ENCODE peak calls at places on chromosomes 4 and X, in four cellular contexts. Y, B, Z and L are unnamed samples.

GRCh38 chr4:26346203-26346620 is 25.4 kb downstream of the RBPJ start:
- DNase-seq in Y (peak; percentile 82), B (no peak), Z (no peak), L (no peak)

GRCh38 chr4:33160126-33160525 is 2440.0 kb downstream of the PCDH7 start:
- DNase-seq in Y (no peak), B (no peak), Z (peak; percentile 22), L (no peak)

GRCh38 chr4:72216539-72217277 is 184.9 kb downstream of the NPFFR2 start:
- DNase-seq in Y (no peak), B (no peak), Z (no peak), L (no peak)

GRCh38 chr4:89660851-89661250 is 176.1 kb downstream of the SNCA start:
- DNase-seq in Y (no peak), B (no peak), Z (no peak), L (no peak)

GRCh38 chr4:143399113-143399949 is 62.7 kb downstream of the GAB1 start:
- DNase-seq in Y (peak; percentile 35), B (peak; percentile 39), Z (peak; percentile 50), L (peak; percentile 22)

GRCh38 chrX:10415704-10416001 is 204.7 kb downstream of the MID1 start:
- DNase-seq in Y (no peak), B (no peak), Z (no peak), L (no peak)

GRCh38 chr4:189940178-189941004 is at the start of gene FRG1:
- DNase-seq in Y (peak; percentile 87), B (peak; percentile 88), Z (peak; percentile 87), L (peak; percentile 32)

GRCh38 chrX:31603411-31604120 is 531.7 kb upstream of the FTHL17 start:
- DNase-seq in Y (no peak), B (no peak), Z (no peak), L (no peak)

GRCh38 chr4:176792348-176793059 is at the start of gene VEGFC:
- DNase-seq in Y (no peak), B (peak; percentile 3), Z (no peak), L (no peak)

GRCh38 chr4:80071643-80072606 is 1.1 kb downstream of the ANTXR2 start:
- DNase-seq in Y (peak; percentile 58), B (peak; percentile 6), Z (no peak), L (no peak)

GRCh38 chr4:25377572-25377882 is 464 bp downstream of the ANAPC4 start:
- DNase-seq in Y (no peak), B (no peak), Z (no peak), L (no peak)

GRCh38 chrX:109472939-109473713 is 8.8 kb downstream of the GUCY2F start:
- DNase-seq in Y (peak; percentile 18), B (peak; percentile 42), Z (peak; percentile 27), L (no peak)

GRCh38 chr4:27915822-27916221 is 1055.2 kb downstream of the STIM2 start:
- DNase-seq in Y (no peak), B (no peak), Z (no peak), L (no peak)

GRCh38 chr4:5752803-5753184 is 41.8 kb downstream of the EVC start:
- DNase-seq in Y (no peak), B (no peak), Z (no peak), L (no peak)

GRCh38 chr4:5654791-5655190 is 53.6 kb downstream of the EVC2 start:
- DNase-seq in Y (no peak), B (no peak), Z (no peak), L (no peak)

GRCh38 chr4:143506031-143506430 is 7.5 kb upstream of the SMARCA5 start:
- DNase-seq in Y (no peak), B (no peak), Z (no peak), L (no peak)

GRCh38 chr4:26093561-26093960 is 179.5 kb downstream of the SMIM20 start:
- DNase-seq in Y (no peak), B (no peak), Z (no peak), L (no peak)

GRCh38 chr4:64718091-64718490 is 308.8 kb upstream of the TECRL start:
- DNase-seq in Y (no peak), B (no peak), Z (no peak), L (no peak)

GRCh38 chr4:128835498-128836222 is 26.2 kb downstream of the JADE1 start:
- DNase-seq in Y (no peak), B (no peak), Z (no peak), L (no peak)

GRCh38 chrX:118117069-118117405 is 427 bp upstream of the KLHL13 start:
- DNase-seq in Y (peak; percentile 6), B (no peak), Z (no peak), L (no peak)

GRCh38 chr4:145937990-145938611 is 522 bp downstream of the ZNF827 start:
- DNase-seq in Y (no peak), B (no peak), Z (no peak), L (no peak)

GRCh38 chr4:145936142-145937020 is 2.2 kb downstream of the ZNF827 start:
- DNase-seq in Y (peak; percentile 17), B (peak; percentile 40), Z (no peak), L (no peak)

GRCh38 chr4:145935253-145936141 is 3.1 kb downstream of the ZNF827 start:
- DNase-seq in Y (no peak), B (peak; percentile 61), Z (no peak), L (no peak)

GRCh38 chr4:145938618-145939177 is at the start of gene ZNF827:
- DNase-seq in Y (no peak), B (peak; percentile 77), Z (peak; percentile 64), L (no peak)

GRCh38 chr4:145937021-145937861 is 1.4 kb downstream of the ZNF827 start:
- DNase-seq in Y (peak; percentile 8), B (no peak), Z (no peak), L (no peak)
- TF ChIP-seq TCF7L2 in Y (no peak), B (no peak), Z (no peak), L (no peak)

DNA sequence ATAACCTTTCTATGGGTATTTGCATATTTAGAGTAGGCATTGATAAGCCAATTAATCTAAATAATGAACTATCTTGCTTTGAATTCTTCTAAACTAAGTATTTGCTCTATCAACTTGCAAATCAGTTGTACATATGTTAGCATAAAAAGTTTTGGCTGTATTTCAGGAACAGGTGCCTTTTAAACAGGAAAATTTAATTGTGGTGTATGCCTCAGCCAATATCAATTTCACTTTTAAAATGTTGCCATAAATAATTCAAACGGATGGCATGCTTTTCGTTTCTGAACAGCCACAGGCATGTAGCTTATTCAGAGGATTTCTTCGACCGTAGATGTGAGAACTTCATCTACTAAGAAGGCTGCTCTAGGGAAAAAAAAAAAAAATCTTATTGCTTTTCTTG is 99.9 kb downstream of the DCLK2 start:
- DNase-seq in Y (no peak), B (no peak), Z (no peak), L (no peak)
- TF ChIP-seq POLR2AphosphoS5 in Y (no peak), B (no peak), Z (no peak), L (no peak)

GRCh38 chr4:47694322-47694721 is 143.5 kb downstream of the CORIN start:
- DNase-seq in Y (no peak), B (no peak), Z (no peak), L (no peak)
- H3K4me3 ChIP-seq in Y (no peak overlapping the region), B (no peak overlapping the region), Z (no peak overlapping the region), L (no peak overlapping the region)

DNA sequence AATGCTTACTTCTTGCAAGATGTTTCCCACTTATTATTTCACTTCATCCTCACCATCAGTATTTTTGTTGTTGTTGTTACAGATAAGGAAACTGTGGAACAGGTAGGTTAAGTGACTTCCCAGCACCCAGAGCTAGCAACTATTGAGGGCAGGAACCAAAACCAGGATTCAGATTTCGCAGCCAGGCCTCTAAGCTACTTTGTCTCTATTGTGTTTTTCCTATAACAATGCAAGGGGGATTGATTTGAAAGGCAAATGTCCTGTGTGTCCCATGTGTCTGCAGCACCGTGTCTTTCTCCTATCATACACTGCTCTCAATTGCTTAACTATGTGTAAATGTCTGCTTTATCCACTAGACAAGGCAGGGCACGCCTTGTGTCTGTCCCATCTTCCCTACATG is 121.3 kb upstream of the FAM9C start:
- DNase-seq in Y (no peak), B (no peak), Z (no peak), L (no peak)
- TF ChIP-seq TCF7L2 in Y (no peak), B (no peak), Z (no peak), L (no peak)

GRCh38 chr4:95627004-95627403 is 78.2 kb upstream of the UNC5C start:
- DNase-seq in Y (no peak), B (no peak), Z (no peak), L (no peak)
- TF ChIP-seq POLR2AphosphoS5 in Y (no peak), B (no peak), Z (no peak), L (no peak)

GRCh38 chrX:107827852-107828251 is 2.2 kb downstream of the MID2 start:
- DNase-seq in Y (no peak), B (no peak), Z (no peak), L (no peak)

GRCh38 chrX:107829880-107830279 is 4.2 kb downstream of the MID2 start:
- DNase-seq in Y (no peak), B (no peak), Z (no peak), L (no peak)

GRCh38 chrX:107826286-107827136 is 845 bp downstream of the MID2 start:
- DNase-seq in Y (no peak), B (no peak), Z (no peak), L (no peak)

GRCh38 chrX:107825698-107826285 is at the start of gene MID2:
- DNase-seq in Y (no peak), B (no peak), Z (peak; percentile 29), L (no peak)

DNA sequence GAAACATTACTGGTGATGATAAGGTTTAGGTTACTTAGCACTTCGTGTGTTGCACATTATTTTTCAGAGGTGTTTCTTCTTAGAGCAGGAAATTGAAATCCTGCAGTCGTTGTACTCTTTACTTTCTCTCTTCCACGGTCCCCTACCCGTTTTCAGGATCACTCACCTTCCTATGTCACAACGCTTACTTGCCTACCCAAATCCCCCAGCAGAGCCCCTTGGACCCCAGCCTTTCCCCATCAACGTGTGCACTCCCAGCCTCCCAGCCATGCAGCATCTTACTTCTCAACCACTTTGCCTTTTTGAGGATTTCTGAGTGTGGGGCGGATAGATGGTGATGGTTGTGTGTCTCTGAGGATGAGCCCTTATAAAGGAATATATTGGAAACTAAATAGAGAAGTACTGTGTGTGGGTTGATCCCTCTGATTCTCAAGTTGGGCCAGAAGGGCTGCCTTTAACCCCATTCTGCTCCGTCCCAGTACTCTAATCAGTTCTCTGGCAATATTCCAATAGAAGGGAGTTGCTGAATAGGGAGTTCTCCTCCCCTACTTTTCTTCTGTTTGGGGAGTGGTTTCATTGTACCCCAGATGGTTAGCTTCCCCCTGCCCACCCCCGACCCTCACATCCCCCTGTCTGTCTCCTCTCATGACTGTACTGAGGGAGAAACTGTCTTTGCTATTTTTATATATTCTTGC is 1.6 kb downstream of the MID2 start:
- DNase-seq in Y (no peak), B (no peak), Z (no peak), L (no peak)
- H3K4me3 ChIP-seq in Y (no peak overlapping the region), B (no peak overlapping the region), Z (peak overlapping the region; percentile 60), L (peak overlapping the region; percentile 76)